ENCODE peak calls at places on chromosomes 6 and 20, in six cellular contexts. One of them, this sample, is unnamed.

GRCh38 chr20:1396702-1397101 is 3.8 kb upstream of the FKBP1A start:
- DNase-seq in WTC11: no peak
- DNase-seq in testis: no peak
- DNase-seq in fibroblast of the aortic adventitia: no peak
- DNase-seq in left lobe of liver: no peak
- DNase-seq in mesendoderm: no peak
- DNase-seq in this sample: no peak

GRCh38 chr6:41392249-41392648 is 56.8 kb downstream of the NCR2 start:
- DNase-seq in WTC11: no peak
- DNase-seq in testis: no peak
- DNase-seq in fibroblast of the aortic adventitia: no peak
- DNase-seq in left lobe of liver: no peak
- DNase-seq in mesendoderm: no peak
- DNase-seq in this sample: no peak

GRCh38 chr20:36825374-36826104 is 50.4 kb upstream of the TLDC2 start:
- DNase-seq in WTC11: no peak
- DNase-seq in testis: no peak
- DNase-seq in fibroblast of the aortic adventitia: no peak
- DNase-seq in left lobe of liver: no peak
- DNase-seq in mesendoderm: no peak
- DNase-seq in this sample: no peak

GRCh38 chr6:5028921-5029320 is 25.1 kb upstream of the RPP40 start:
- DNase-seq in WTC11: no peak
- DNase-seq in testis: no peak
- DNase-seq in fibroblast of the aortic adventitia: no peak
- DNase-seq in left lobe of liver: no peak
- DNase-seq in mesendoderm: no peak
- DNase-seq in this sample: no peak

GRCh38 chr6:117317261-117317660 is 51.9 kb downstream of the VGLL2 start:
- DNase-seq in WTC11: no peak
- DNase-seq in testis: no peak
- DNase-seq in fibroblast of the aortic adventitia: peak
- DNase-seq in left lobe of liver: no peak
- DNase-seq in mesendoderm: peak
- DNase-seq in this sample: peak

GRCh38 chr6:53195048-53195447 is 46.4 kb upstream of the GCM1 start:
- DNase-seq in WTC11: no peak
- DNase-seq in testis: no peak
- DNase-seq in fibroblast of the aortic adventitia: no peak
- DNase-seq in left lobe of liver: no peak
- DNase-seq in mesendoderm: no peak
- DNase-seq in this sample: no peak

GRCh38 chr6:53582963-53583362 is 38.1 kb upstream of the GCLC start:
- DNase-seq in WTC11: no peak
- DNase-seq in testis: no peak
- DNase-seq in fibroblast of the aortic adventitia: peak
- DNase-seq in left lobe of liver: no peak
- DNase-seq in mesendoderm: no peak
- DNase-seq in this sample: peak

GRCh38 chr6:39886871-39887270 is 47.4 kb downstream of the MOCS1 start:
- DNase-seq in WTC11: no peak
- DNase-seq in testis: no peak
- DNase-seq in fibroblast of the aortic adventitia: no peak
- DNase-seq in left lobe of liver: no peak
- DNase-seq in mesendoderm: no peak
- DNase-seq in this sample: no peak

GRCh38 chr6:41286544-41287346 is at the start of gene TREM1:
- DNase-seq in WTC11: no peak
- DNase-seq in testis: peak
- DNase-seq in fibroblast of the aortic adventitia: peak
- DNase-seq in left lobe of liver: no peak
- DNase-seq in mesendoderm: peak
- DNase-seq in this sample: peak

GRCh38 chr20:57082546-57082945 is 183.9 kb downstream of the BMP7 start:
- DNase-seq in WTC11: no peak
- DNase-seq in testis: no peak
- DNase-seq in fibroblast of the aortic adventitia: no peak
- DNase-seq in left lobe of liver: no peak
- DNase-seq in mesendoderm: no peak
- DNase-seq in this sample: no peak

GRCh38 chr6:21462519-21462852 is 131.1 kb upstream of the SOX4 start:
- DNase-seq in WTC11: no peak
- DNase-seq in testis: no peak
- DNase-seq in fibroblast of the aortic adventitia: no peak
- DNase-seq in left lobe of liver: no peak
- DNase-seq in mesendoderm: no peak
- DNase-seq in this sample: no peak

GRCh38 chr20:1494436-1494835 is 3.2 kb upstream of the SIRPB2 start:
- DNase-seq in WTC11: no peak
- DNase-seq in testis: no peak
- DNase-seq in fibroblast of the aortic adventitia: no peak
- DNase-seq in left lobe of liver: no peak
- DNase-seq in mesendoderm: no peak
- DNase-seq in this sample: no peak

GRCh38 chr20:63459070-63459380 is 13.4 kb downstream of the KCNQ2 start:
- DNase-seq in WTC11: no peak
- DNase-seq in testis: no peak
- DNase-seq in fibroblast of the aortic adventitia: no peak
- DNase-seq in left lobe of liver: no peak
- DNase-seq in mesendoderm: no peak
- DNase-seq in this sample: no peak

GRCh38 chr6:106555767-106556166 is 73.5 kb downstream of the RTN4IP1 start:
- DNase-seq in WTC11: no peak
- DNase-seq in testis: no peak
- DNase-seq in fibroblast of the aortic adventitia: no peak
- DNase-seq in left lobe of liver: no peak
- DNase-seq in mesendoderm: no peak
- DNase-seq in this sample: no peak

GRCh38 chr6:7624781-7625710 is 35.0 kb downstream of the SNRNP48 start:
- DNase-seq in WTC11: no peak
- DNase-seq in testis: no peak
- DNase-seq in fibroblast of the aortic adventitia: no peak
- DNase-seq in left lobe of liver: no peak
- DNase-seq in mesendoderm: peak
- DNase-seq in this sample: no peak

GRCh38 chr20:55095745-55096450 is 620.5 kb downstream of the DOK5 start:
- DNase-seq in WTC11: no peak
- DNase-seq in testis: no peak
- DNase-seq in fibroblast of the aortic adventitia: no peak
- DNase-seq in left lobe of liver: no peak
- DNase-seq in mesendoderm: no peak
- DNase-seq in this sample: no peak

GRCh38 chr6:87152528-87152950 is 2.8 kb upstream of the ZNF292 start:
- DNase-seq in WTC11: no peak
- DNase-seq in testis: no peak
- DNase-seq in fibroblast of the aortic adventitia: peak
- DNase-seq in left lobe of liver: no peak
- DNase-seq in mesendoderm: no peak
- DNase-seq in this sample: no peak

GRCh38 chr6:140071601-140072062 is 697.2 kb upstream of the CITED2 start:
- DNase-seq in WTC11: no peak
- DNase-seq in testis: no peak
- DNase-seq in fibroblast of the aortic adventitia: peak
- DNase-seq in left lobe of liver: no peak
- DNase-seq in mesendoderm: no peak
- DNase-seq in this sample: peak

GRCh38 chr6:884570-884969 is 191.6 kb upstream of the EXOC2 start:
- DNase-seq in WTC11: no peak
- DNase-seq in testis: no peak
- DNase-seq in fibroblast of the aortic adventitia: no peak
- DNase-seq in left lobe of liver: no peak
- DNase-seq in mesendoderm: no peak
- DNase-seq in this sample: no peak

GRCh38 chr6:35508027-35508426 is 4.7 kb downstream of the TULP1 start:
- DNase-seq in WTC11: no peak
- DNase-seq in testis: no peak
- DNase-seq in fibroblast of the aortic adventitia: no peak
- DNase-seq in left lobe of liver: no peak
- DNase-seq in mesendoderm: no peak
- DNase-seq in this sample: no peak

GRCh38 chr20:58700823-58701222 is 8.2 kb downstream of the NPEPL1 start:
- DNase-seq in WTC11: peak
- DNase-seq in testis: no peak
- DNase-seq in fibroblast of the aortic adventitia: no peak
- DNase-seq in left lobe of liver: peak
- DNase-seq in mesendoderm: no peak
- DNase-seq in this sample: no peak

GRCh38 chr6:152225231-152225934 is 411.8 kb downstream of the SYNE1 start:
- DNase-seq in WTC11: no peak
- DNase-seq in testis: no peak
- DNase-seq in fibroblast of the aortic adventitia: peak
- DNase-seq in left lobe of liver: no peak
- DNase-seq in mesendoderm: no peak
- DNase-seq in this sample: peak

GRCh38 chr6:12592634-12593033 is 123.9 kb upstream of the PHACTR1 start:
- DNase-seq in WTC11: no peak
- DNase-seq in testis: no peak
- DNase-seq in fibroblast of the aortic adventitia: no peak
- DNase-seq in left lobe of liver: no peak
- DNase-seq in mesendoderm: peak
- DNase-seq in this sample: no peak

GRCh38 chr20:20594171-20594530 is 118.3 kb downstream of the RALGAPA2 start:
- DNase-seq in WTC11: no peak
- DNase-seq in testis: no peak
- DNase-seq in fibroblast of the aortic adventitia: peak
- DNase-seq in left lobe of liver: no peak
- DNase-seq in mesendoderm: peak
- DNase-seq in this sample: peak

GRCh38 chr6:98657764-98658163 is 176.6 kb upstream of the POU3F2 start:
- DNase-seq in WTC11: peak
- DNase-seq in testis: peak
- DNase-seq in fibroblast of the aortic adventitia: peak
- DNase-seq in left lobe of liver: no peak
- DNase-seq in mesendoderm: peak
- DNase-seq in this sample: peak

GRCh38 chr20:48716086-48716485 is 111.7 kb downstream of the PREX1 start:
- DNase-seq in WTC11: no peak
- DNase-seq in testis: no peak
- DNase-seq in fibroblast of the aortic adventitia: no peak
- DNase-seq in left lobe of liver: no peak
- DNase-seq in mesendoderm: no peak
- DNase-seq in this sample: no peak

GRCh38 chr6:1724616-1725015 is 114.9 kb downstream of the FOXC1 start:
- DNase-seq in WTC11: no peak
- DNase-seq in testis: no peak
- DNase-seq in fibroblast of the aortic adventitia: no peak
- DNase-seq in left lobe of liver: peak
- DNase-seq in mesendoderm: peak
- DNase-seq in this sample: no peak

GRCh38 chr20:63321148-63321831 is 28.3 kb downstream of the COL20A1 start:
- DNase-seq in WTC11: no peak
- DNase-seq in testis: no peak
- DNase-seq in fibroblast of the aortic adventitia: peak
- DNase-seq in left lobe of liver: no peak
- DNase-seq in mesendoderm: no peak
- DNase-seq in this sample: peak

GRCh38 chr20:33474963-33475362 is 14.9 kb upstream of the CBFA2T2 start:
- DNase-seq in WTC11: no peak
- DNase-seq in testis: no peak
- DNase-seq in fibroblast of the aortic adventitia: no peak
- DNase-seq in left lobe of liver: no peak
- DNase-seq in mesendoderm: no peak
- DNase-seq in this sample: no peak

GRCh38 chr20:12012241-12013222 is 94.8 kb downstream of the BTBD3 start:
- DNase-seq in WTC11: peak
- DNase-seq in testis: peak
- DNase-seq in fibroblast of the aortic adventitia: peak
- DNase-seq in left lobe of liver: no peak
- DNase-seq in mesendoderm: peak
- DNase-seq in this sample: peak

GRCh38 chr20:11447371-11448100 is 470.2 kb upstream of the BTBD3 start:
- DNase-seq in WTC11: no peak
- DNase-seq in testis: no peak
- DNase-seq in fibroblast of the aortic adventitia: no peak
- DNase-seq in left lobe of liver: no peak
- DNase-seq in mesendoderm: peak
- DNase-seq in this sample: no peak

GRCh38 chr6:112233864-112234263 is 20.5 kb downstream of the LAMA4 start:
- DNase-seq in WTC11: no peak
- DNase-seq in testis: no peak
- DNase-seq in fibroblast of the aortic adventitia: peak
- DNase-seq in left lobe of liver: no peak
- DNase-seq in mesendoderm: no peak
- DNase-seq in this sample: peak

GRCh38 chr6:2237001-2237400 is 8.4 kb downstream of the GMDS start:
- DNase-seq in WTC11: no peak
- DNase-seq in testis: no peak
- DNase-seq in fibroblast of the aortic adventitia: peak
- DNase-seq in left lobe of liver: no peak
- DNase-seq in mesendoderm: no peak
- DNase-seq in this sample: peak

GRCh38 chr6:35077006-35077712 is 64.0 kb downstream of the TCP11 start:
- DNase-seq in WTC11: no peak
- DNase-seq in testis: no peak
- DNase-seq in fibroblast of the aortic adventitia: no peak
- DNase-seq in left lobe of liver: no peak
- DNase-seq in mesendoderm: peak
- DNase-seq in this sample: no peak

GRCh38 chr6:3451498-3451897 is 5.4 kb downstream of the SLC22A23 start:
- DNase-seq in WTC11: no peak
- DNase-seq in testis: no peak
- DNase-seq in fibroblast of the aortic adventitia: no peak
- DNase-seq in left lobe of liver: no peak
- DNase-seq in mesendoderm: peak
- DNase-seq in this sample: peak

GRCh38 chr20:41418739-41419293 is 52.2 kb upstream of the EMILIN3 start:
- DNase-seq in WTC11: no peak
- DNase-seq in testis: no peak
- DNase-seq in fibroblast of the aortic adventitia: no peak
- DNase-seq in left lobe of liver: no peak
- DNase-seq in mesendoderm: no peak
- DNase-seq in this sample: no peak

GRCh38 chr6:145808239-145808638 is 6.4 kb downstream of the FBXO30 start:
- DNase-seq in WTC11: no peak
- DNase-seq in testis: no peak
- DNase-seq in fibroblast of the aortic adventitia: no peak
- DNase-seq in left lobe of liver: no peak
- DNase-seq in mesendoderm: no peak
- DNase-seq in this sample: peak

This sample was measured in GM23248.